ENCODE peak calls at places on chromosomes 11 and 22, in seven cellular contexts. G is HCT116; W is esophagus squamous epithelium; A is pancreas; E is CD8-positive, alpha-beta T cell; H is A673; T is PC-9. K is an unnamed sample.

GRCh38 chr11:80727315-80727714 is 1286.5 kb upstream of the TENM4 start:
- DNase-seq in G (no peak), W (no peak), A (no peak), E (no peak), H (peak; percentile 66), T (no peak), K (no peak)

GRCh38 chr11:70675697-70676374 is 277.5 kb downstream of the CTTN start:
- DNase-seq in G (peak; percentile 12), W (no peak), A (no peak), E (no peak), H (no peak), T (no peak), K (no peak)

GRCh38 chr11:101817536-101817935 is 97.3 kb upstream of the CEP126 start:
- DNase-seq in G (no peak), W (no peak), A (no peak), E (no peak), H (no peak), T (no peak), K (no peak)

GRCh38 chr11:20337526-20338154 is 25.9 kb upstream of the HTATIP2 start:
- DNase-seq in G (peak; percentile 27), W (no peak), A (no peak), E (no peak), H (peak; percentile 46), T (no peak), K (no peak)

GRCh38 chr11:72673943-72674828 is at the start of gene PDE2A:
- DNase-seq in G (no peak), W (no peak), A (no peak), E (no peak), H (no peak), T (no peak), K (no peak)

GRCh38 chr11:12506502-12506921 is 129.1 kb downstream of the PARVA start:
- DNase-seq in G (no peak), W (no peak), A (no peak), E (no peak), H (peak; percentile 24), T (no peak), K (no peak)

GRCh38 chr11:6385046-6385777 is 5.1 kb upstream of the SMPD1 start:
- DNase-seq in G (no peak), W (no peak), A (no peak), E (no peak), H (peak; percentile 94), T (no peak), K (no peak)

GRCh38 chr11:2498750-2499149 is 53.9 kb downstream of the KCNQ1 start:
- DNase-seq in G (no peak), W (no peak), A (no peak), E (no peak), H (no peak), T (no peak), K (no peak)

GRCh38 chr22:25364736-25365241 is 145.3 kb downstream of the CRYBB2 start:
- DNase-seq in G (no peak), W (no peak), A (no peak), E (no peak), H (no peak), T (no peak), K (no peak)
- H3K27ac ChIP-seq in G (no peak overlapping the region), W (no peak overlapping the region), A (no peak overlapping the region), E (no peak overlapping the region), H (no peak overlapping the region), T (no peak overlapping the region), K (no peak overlapping the region)

DNA sequence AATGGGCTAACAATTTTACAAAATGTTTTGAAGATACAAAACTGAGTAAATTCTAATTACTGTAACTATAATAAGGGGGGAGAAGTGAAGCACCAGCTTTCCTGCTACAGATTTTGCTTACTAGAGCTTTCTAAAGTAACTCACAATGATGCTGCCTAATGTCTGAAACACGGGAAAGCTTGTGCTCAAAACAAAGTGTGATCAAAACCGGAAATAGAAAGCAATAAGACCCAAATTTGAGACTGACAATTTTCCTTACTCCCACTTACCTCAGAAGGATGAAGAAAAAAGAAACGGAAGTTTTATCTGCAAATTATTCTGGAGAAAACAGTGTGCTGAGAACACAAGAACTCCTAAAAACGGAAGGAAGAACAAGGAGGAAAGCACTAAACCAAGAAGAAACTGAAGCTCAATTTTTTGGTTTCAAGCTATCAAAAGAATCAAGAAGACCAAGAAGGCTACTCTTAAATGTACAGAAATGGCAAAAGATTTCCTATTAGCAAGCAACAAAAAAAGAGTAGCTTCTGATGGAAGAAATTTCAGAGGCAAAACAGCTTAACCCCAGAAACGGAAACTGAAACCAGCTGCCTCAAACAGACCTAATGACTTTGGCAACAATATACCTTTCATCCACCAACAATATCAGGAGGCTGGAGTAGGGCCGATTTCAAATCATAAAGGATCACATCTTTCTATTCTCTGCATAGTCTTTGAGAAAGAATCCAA is 33.4 kb downstream of the AMBRA1 start:
- DNase-seq in G (no peak), W (no peak), A (no peak), E (no peak), H (peak; percentile 72), T (no peak), K (no peak)
- H3K4me1 ChIP-seq in G (peaks cover 50% of the 10 kb centered on the region), W (peaks cover 34% of the 10 kb centered on the region), A (peaks cover 16% of the 10 kb centered on the region), E (peaks cover 38% of the 10 kb centered on the region), H (peaks cover 31% of the 10 kb centered on the region), T (peaks cover 76% of the 10 kb centered on the region), K (peaks cover 15% of the 10 kb centered on the region)

GRCh38 chr11:10808553-10809372 is at the start of gene EIF4G2:
- DNase-seq in G (peak; percentile 95), W (peak; percentile 94), A (peak; percentile 98), E (peak; percentile 99), H (peak; percentile 99), T (peak; percentile 91), K (peak; percentile 95)
- TF ChIP-seq CTCF in G (no peak), W (no peak), A (no peak), E (no peak), H (no peak), T (no peak), K (no peak)

DNA sequence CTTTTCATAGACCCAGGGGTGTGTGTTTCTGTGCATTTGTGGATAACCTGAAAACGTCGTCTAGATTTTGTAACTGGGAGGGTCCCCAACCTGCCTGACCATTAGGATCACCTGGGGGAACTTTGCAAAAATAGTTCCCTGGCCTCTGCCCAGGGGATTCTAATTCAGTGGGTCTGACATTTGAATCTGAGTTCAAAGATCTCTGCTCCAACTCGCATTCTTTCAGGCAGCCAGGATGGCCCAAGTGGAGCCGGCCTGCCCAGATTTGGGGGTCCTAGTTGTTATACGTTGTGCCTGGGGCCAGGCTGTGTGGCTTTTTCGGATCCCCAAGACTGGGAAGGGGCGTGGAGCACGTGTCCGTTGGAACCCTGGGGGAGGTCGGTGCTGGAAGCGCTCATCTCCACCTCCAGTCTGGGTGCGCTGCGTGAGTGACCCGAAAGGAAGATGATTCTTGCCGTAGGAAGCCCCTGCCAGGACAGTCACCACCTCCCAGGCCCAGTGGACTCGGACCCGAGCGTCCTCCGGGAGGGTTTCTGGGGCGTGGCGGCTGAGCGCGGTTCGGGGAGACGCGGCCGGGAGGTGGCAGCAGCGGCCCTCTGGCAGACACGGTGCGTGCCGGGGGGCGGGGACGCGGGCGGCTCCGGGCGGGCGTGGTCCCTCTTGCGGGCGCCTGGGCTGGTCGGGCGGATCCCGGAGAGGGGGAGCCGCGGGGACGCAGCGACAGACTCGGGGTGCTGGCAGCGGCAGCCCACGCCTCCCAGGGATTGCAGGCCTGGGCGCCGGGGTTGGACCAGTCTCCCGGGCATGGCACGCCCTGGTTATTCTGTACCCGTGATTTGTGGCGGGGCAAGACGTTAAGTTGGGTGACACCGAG is 29.2 kb upstream of the PLET1 start:
- DNase-seq in G (no peak), W (no peak), A (peak; percentile 75), E (peak; percentile 82), H (peak; percentile 93), T (peak; percentile 46), K (peak; percentile 65)
- H3K27ac ChIP-seq in G (no peak overlapping the region), W (peak overlapping the region; percentile 86), A (no peak overlapping the region), E (no peak overlapping the region), H (peak overlapping the region; percentile 92), T (no peak overlapping the region), K (peak overlapping the region; percentile 46)

DNA sequence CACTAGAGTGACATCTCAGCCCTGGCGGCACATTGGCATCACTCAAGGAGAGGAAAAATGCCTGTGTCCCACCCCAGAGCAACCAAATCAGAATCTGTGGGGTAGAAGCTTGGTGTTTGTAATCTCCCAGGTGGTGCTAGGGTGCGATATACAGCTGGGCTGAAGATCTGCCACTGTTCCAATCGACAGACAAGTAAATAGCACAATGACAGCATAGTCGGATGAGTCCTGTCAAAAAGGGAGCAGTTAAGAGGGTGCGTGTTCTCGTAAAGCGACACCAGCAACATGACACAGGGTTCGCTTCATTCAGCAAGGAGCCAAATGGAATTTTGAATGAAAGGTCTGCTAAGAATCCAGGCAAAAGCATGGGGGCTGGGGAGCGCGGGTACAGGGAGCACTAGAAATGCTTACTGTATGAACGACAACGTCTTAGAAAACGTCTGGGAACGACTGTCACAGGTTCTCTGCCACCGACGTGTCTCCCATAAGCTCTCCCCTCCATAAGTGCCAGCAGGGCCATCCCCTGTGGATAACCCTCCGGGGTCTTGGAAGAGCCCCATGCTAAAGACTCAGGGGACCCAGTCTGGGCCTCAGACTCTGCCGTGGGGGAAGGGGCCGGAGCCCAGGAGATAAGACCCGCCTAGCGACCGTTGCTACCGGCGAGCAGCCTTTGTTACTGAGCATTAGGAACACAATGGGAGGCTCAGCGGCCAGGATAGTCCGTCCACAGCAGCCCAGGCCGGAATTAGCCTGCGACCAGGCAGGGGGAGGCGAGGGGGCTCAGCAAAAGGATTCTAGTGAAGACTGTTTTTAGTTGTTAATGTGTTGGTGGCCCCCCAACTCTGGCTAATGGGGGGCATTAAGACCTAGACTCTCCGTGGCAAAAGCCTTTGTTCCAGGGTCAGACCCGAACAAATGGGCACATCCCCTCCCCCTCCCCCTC is 20.8 kb downstream of the ADA2 start:
- DNase-seq in G (no peak), W (no peak), A (no peak), E (no peak), H (no peak), T (no peak), K (no peak)
- H3K4me1 ChIP-seq in G (no peaks in the 10 kb centered on the region), W (no peaks in the 10 kb centered on the region), A (no peaks in the 10 kb centered on the region), E (no peaks in the 10 kb centered on the region), H (no peaks in the 10 kb centered on the region), T (no peaks in the 10 kb centered on the region), K (no peaks in the 10 kb centered on the region)

DNA sequence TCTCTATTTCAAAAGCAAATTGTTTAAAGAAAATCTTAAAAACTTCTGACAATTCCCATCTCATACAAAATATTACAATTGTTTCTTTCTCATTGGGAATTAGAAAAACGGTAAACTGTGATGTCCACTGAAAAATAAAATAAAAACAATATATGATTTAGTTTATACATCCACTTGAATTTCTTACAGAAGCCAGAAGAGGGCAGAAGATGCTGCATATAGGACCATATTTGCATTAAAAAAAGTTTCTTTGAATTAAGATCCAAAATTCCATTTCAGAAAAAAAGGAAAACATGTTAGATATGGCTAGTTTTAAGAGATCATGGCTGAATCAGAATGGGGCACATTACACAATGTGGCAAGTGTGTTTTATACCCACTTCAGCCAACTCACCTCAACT is 39.3 kb upstream of the LRRC4C start:
- DNase-seq in G (no peak), W (no peak), A (no peak), E (no peak), H (peak; percentile 47), T (no peak), K (no peak)
- TF ChIP-seq CTCF in G (no peak), W (no peak), A (no peak), E (no peak), H (peak; percentile 78), T (peak; percentile 68), K (no peak)

DNA sequence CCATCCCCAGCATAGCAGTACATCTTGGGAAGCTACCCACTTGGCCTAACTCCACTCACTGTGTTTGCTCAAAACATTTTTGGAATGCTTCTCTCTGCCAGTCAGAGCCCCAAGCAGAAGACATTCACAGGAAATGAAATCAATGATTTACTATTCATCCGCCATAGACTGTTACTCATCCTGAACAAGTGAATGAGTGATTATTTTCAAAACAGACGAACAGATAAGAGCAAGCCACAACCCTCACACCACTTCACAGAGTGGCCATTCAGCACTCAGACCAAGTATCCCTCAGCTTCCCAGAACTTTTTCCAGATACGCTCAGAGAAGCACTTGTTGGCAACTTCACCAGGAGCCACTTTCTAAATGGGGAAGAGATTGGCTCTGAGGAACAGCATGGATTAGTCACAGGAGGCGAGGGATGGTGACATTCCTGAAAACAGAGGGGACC is 13.0 kb upstream of the UBASH3B start:
- DNase-seq in G (peak; percentile 65), W (no peak), A (no peak), E (no peak), H (peak; percentile 39), T (peak; percentile 98), K (no peak)
- H3K27ac ChIP-seq in G (peak overlapping the region; percentile 60), W (no peak overlapping the region), A (no peak overlapping the region), E (no peak overlapping the region), H (no peak overlapping the region), T (peak overlapping the region; percentile 88), K (no peak overlapping the region)

K was measured in tibial nerve.